ENCODE peak calls at places on chromosomes 4 and X, in four cellular contexts. E, X, T and B are unnamed samples.
A peak's percentile ranks its signal among the peaks of the same experiment; 100 is the strongest.

GRCh38 chr4:135032670-135033069 is 831.1 kb upstream of the PABPC4L start:
- DNase-seq in X (no peak), E (no peak), T (no peak), B (no peak)

GRCh38 chrX:15663439-15663838 is 1.2 kb downstream of the CLTRN start:
- DNase-seq in E (no peak), X (no peak), T (no peak), B (no peak)

GRCh38 chr4:4425696-4426095 is 38.8 kb downstream of the NSG1 start:
- DNase-seq in E (no peak), X (no peak), T (no peak), B (no peak)

GRCh38 chr4:54228563-54229501 is at the start of gene PDGFRA:
- DNase-seq in X (peak; percentile 23), T (peak; percentile 78), E (peak; percentile 98), B (peak; percentile 85)

GRCh38 chrX:141724186-141724585 is 25.6 kb upstream of the SPANXD start:
- DNase-seq in X (no peak), E (no peak), T (peak; percentile 3), B (no peak)

GRCh38 chr4:162506253-162506652 is 342.5 kb upstream of the FSTL5 start:
- DNase-seq in X (no peak), E (no peak), T (peak; percentile 80), B (peak; percentile 14)

GRCh38 chrX:22122510-22122909 is 90.4 kb downstream of the PHEX start:
- DNase-seq in T (peak; percentile 75), E (peak; percentile 94), X (no peak), B (peak; percentile 76)

GRCh38 chrX:131746491-131746968 is 202.7 kb downstream of the OR13H1 start:
- DNase-seq in T (peak; percentile 57), X (no peak), E (no peak), B (no peak)

GRCh38 chr4:113699772-113700171 is 61.8 kb downstream of the CAMK2D start:
- DNase-seq in X (no peak), E (peak; percentile 45), T (peak; percentile 53), B (peak; percentile 57)

GRCh38 chr4:176967586-176967985 is 174.9 kb upstream of the VEGFC start:
- DNase-seq in T (no peak), X (no peak), E (no peak), B (no peak)

GRCh38 chrX:111270339-111270738 is at the start of gene CAPN6:
- DNase-seq in T (peak; percentile 4), E (no peak), X (peak; percentile 8), B (peak; percentile 40)

GRCh38 chr4:181517521-181517920 is 725.7 kb upstream of the TENM3 start:
- DNase-seq in X (no peak), E (peak; percentile 15), T (peak; percentile 48), B (no peak)

GRCh38 chr4:48483006-48483776 is at the start of gene SLC10A4:
- DNase-seq in T (no peak), X (peak; percentile 40), E (no peak), B (peak; percentile 15)

GRCh38 chrX:139112432-139112831 is 400.9 kb upstream of the FGF13 start:
- DNase-seq in T (peak; percentile 67), E (peak; percentile 43), X (no peak), B (peak; percentile 79)

GRCh38 chr4:74400395-74400794 is 35.5 kb downstream of the EREG start:
- DNase-seq in X (no peak), T (no peak), E (no peak), B (no peak)

GRCh38 chr4:42331040-42331439 is 66.2 kb upstream of the SHISA3 start:
- DNase-seq in X (no peak), E (no peak), T (no peak), B (no peak)

GRCh38 chrX:19283597-19284339 is 60.0 kb upstream of the PDHA1 start:
- DNase-seq in T (no peak), E (no peak), X (no peak), B (no peak)

GRCh38 chr4:141922224-141922623 is 285.8 kb downstream of the IL15 start:
- DNase-seq in T (peak; percentile 20), X (no peak), E (no peak), B (peak; percentile 26)

GRCh38 chrX:6226646-6227444 is 1.8 kb downstream of the NLGN4X start:
- DNase-seq in T (no peak), E (no peak), X (peak; percentile 36), B (no peak)

GRCh38 chr4:98430708-98431403 is 169.7 kb downstream of the RAP1GDS1 start:
- DNase-seq in X (no peak), T (peak; percentile 98), E (peak; percentile 65), B (peak; percentile 91)

GRCh38 chrX:104568304-104568915 is 2.4 kb downstream of the IL1RAPL2 start:
- DNase-seq in X (no peak), T (no peak), E (no peak), B (no peak)

GRCh38 chr4:15479089-15479912 is 9.6 kb downstream of the CC2D2A start:
- DNase-seq in E (peak; percentile 94), T (peak; percentile 75), X (peak; percentile 80), B (peak; percentile 92)

GRCh38 chr4:16544251-16544721 is 318.0 kb upstream of the TAPT1 start:
- DNase-seq in E (peak; percentile 91), X (no peak), T (no peak), B (peak; percentile 42)

GRCh38 chr4:107183155-107183774 is 147.2 kb upstream of the DKK2 start:
- DNase-seq in T (peak; percentile 51), X (peak; percentile 47), E (peak; percentile 72), B (peak; percentile 80)

GRCh38 chr4:133483600-133484246 is 334.6 kb downstream of the PCDH10 start:
- DNase-seq in T (peak; percentile 47), E (peak; percentile 60), X (no peak), B (peak; percentile 8)

GRCh38 chr4:40357738-40358137 is 22.6 kb downstream of the CHRNA9 start:
- DNase-seq in X (no peak), T (no peak), E (no peak), B (no peak)

GRCh38 chrX:112696506-112696905 is 16.8 kb upstream of the LHFPL1 start:
- DNase-seq in E (no peak), X (no peak), T (peak; percentile 22), B (peak; percentile 46)

GRCh38 chr4:75513529-75514130 is 573 bp downstream of the RCHY1 start:
- DNase-seq in X (no peak), E (peak; percentile 15), T (no peak), B (peak; percentile 44)

GRCh38 chr4:7434766-7435150 is at the start of gene PSAPL1:
- DNase-seq in T (peak; percentile 9), E (peak; percentile 3), X (no peak), B (peak; percentile 61)

GRCh38 chrX:15598031-15598430 is 2.7 kb downstream of the ACE2 start:
- DNase-seq in X (no peak), E (no peak), T (peak; percentile 10), B (no peak)

GRCh38 chr4:82125170-82125862 is 248.5 kb downstream of the HNRNPD start:
- DNase-seq in T (no peak), E (no peak), X (no peak), B (no peak)

GRCh38 chr4:2688697-2689096 is 67.4 kb downstream of the TNIP2 start:
- DNase-seq in X (no peak), E (no peak), T (no peak), B (no peak)

GRCh38 chr4:2688281-2688680 is 67.9 kb downstream of the TNIP2 start:
- DNase-seq in T (no peak), X (no peak), E (no peak), B (no peak)

GRCh38 chr4:2691313-2691712 is 64.8 kb downstream of the TNIP2 start:
- DNase-seq in X (no peak), E (no peak), T (no peak), B (no peak)

GRCh38 chr4:2689114-2689513 is 67.0 kb downstream of the TNIP2 start:
- DNase-seq in T (no peak), X (no peak), E (no peak), B (no peak)

DNA sequence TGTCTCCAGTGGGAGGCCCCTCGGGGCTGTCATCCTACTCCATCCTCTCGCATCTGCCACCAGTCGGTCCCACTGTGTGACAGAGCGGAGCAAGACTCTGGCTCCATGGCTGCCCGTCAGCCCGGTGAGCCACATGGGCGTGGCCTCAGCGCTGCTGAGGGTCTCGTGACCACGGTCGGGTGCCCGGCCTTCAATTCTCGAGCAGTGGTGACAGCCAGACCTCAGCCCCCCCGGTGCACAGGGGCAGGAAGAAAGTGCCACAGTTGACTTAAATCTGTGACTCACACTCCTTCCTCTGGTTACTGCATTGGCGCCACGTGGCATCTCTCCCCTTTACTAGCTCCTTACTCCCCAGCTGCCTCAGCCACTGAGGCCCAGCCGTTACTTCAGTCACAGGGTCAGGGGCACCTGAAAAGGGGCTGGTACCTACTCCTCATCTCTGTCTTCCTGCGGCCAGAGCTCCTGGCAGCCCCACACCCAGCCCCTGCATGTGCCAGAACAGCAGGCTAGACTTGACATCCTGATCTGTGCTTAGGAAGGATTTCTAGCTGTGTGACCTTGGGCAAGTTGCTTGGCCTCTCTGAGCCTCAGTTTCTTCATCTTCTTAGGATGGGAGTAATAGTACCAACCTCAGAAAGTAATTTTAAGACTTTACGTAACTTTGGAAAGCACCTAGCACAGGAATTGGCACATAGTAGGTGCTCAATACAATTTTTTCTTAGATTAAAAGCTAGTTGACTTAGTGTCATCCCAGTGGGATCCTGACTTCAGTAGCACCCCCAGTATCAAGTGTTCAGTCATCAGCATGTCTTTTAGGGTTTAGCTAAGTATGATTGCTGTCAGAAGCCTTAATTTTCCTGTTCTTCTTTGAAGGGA is 66.1 kb downstream of the TNIP2 start:
- DNase-seq in E (no peak), X (no peak), T (no peak), B (no peak)
- H2AFZ ChIP-seq in E (no peak overlapping the region), X (no peak overlapping the region), T (no peak overlapping the region), B (no peak overlapping the region)

DNA sequence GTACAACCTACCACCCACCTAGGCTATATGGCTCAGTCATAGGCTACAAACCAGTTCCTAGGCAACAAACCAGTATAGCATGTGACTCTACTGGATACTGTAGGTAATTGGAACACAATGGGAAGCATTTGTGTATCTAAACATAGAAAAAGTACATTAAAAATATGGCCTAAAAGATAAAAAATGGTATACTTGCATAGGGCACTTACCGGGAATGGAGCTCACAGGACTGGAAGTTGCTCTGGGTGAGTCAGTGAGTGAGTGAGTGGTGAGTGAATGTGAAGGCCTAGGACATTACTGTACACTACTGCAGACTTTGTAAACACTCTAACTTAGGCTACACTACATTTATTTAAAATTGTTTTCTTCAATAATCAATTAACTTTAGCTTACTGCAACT is 139.2 kb upstream of the RBPJ start:
- DNase-seq in T (peak; percentile 38), E (peak; percentile 48), X (no peak), B (peak; percentile 63)
- H2AFZ ChIP-seq in T (no peak overlapping the region), E (no peak overlapping the region), X (no peak overlapping the region), B (no peak overlapping the region)

DNA sequence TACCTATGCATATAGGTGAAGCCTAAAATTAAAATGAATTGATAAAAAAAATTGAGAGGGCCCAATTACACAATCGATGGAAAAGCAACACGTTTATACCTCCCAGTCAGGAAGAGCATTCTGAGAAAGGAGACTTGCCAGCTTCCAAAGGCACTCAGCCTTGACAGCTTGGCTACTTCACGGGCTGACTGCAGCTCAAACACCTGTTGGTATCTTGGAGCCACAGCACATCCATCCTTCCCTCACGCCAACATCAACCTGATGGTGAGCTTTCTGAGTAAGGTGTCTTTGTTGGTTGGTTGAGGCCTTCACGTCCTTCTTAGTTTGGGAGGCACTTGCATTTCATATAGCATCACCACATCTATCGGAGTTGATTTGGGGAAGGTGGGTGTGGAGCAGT is 598.9 kb upstream of the DIPK2B start:
- DNase-seq in T (no peak), X (no peak), E (no peak), B (no peak)
- H2AFZ ChIP-seq in T (no peak overlapping the region), X (no peak overlapping the region), E (no peak overlapping the region), B (no peak overlapping the region)

DNA sequence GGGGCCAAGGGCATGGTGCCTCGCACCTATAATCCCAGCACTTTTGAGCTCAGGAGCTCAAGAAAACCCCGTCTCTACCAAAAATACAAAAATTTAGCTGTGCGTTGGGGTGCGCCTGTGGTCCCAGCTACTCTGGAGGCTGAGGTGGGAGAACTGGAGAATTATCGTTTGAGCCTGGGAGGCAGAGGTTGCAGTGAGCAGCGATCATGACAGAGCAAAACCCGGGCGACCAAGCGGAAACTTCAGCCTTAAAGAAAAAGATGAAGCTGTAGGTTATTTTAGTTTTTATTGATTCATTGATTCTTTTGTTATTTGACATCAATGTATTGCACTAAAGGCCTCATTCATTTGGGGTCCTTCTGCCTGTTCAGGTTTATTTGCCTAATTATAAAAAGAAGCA is 5.4 kb downstream of the TMPRSS11F start:
- DNase-seq in T (no peak), E (no peak), X (no peak), B (no peak)
- H2AFZ ChIP-seq in T (no peak overlapping the region), E (no peak overlapping the region), X (no peak overlapping the region), B (no peak overlapping the region)